ENCODE peak calls at places on chromosomes 6 and 20, in five cellular contexts. G, Q, A, F and U are unnamed samples.

GRCh38 chr6:76615395-76615794 is 542.9 kb upstream of the IMPG1 start:
- DNase-seq in Q (no peak), A (no peak), G (no peak), F (no peak), U (no peak)

GRCh38 chr20:35502352-35502751 is 27.1 kb downstream of the C20orf173 start:
- DNase-seq in F (no peak), Q (no peak), G (no peak), A (no peak), U (no peak)

GRCh38 chr20:25459111-25459830 is 51.8 kb downstream of the GINS1 start:
- DNase-seq in A (no peak), Q (no peak), G (no peak), F (no peak), U (no peak)

GRCh38 chr6:111450087-111450486 is 32.9 kb downstream of the REV3L start:
- DNase-seq in Q (no peak), F (no peak), G (no peak), A (no peak), U (no peak)

GRCh38 chr20:46243707-46244628 is 64.3 kb downstream of the CDH22 start:
- DNase-seq in G (no peak), F (no peak), A (peak; percentile 52), Q (no peak), U (peak; percentile 65)

GRCh38 chr20:58651823-58652605 is 931 bp downstream of the STX16 start:
- DNase-seq in G (peak; percentile 73), F (no peak), A (no peak), Q (no peak), U (no peak)

GRCh38 chr20:12976720-12977633 is 31.8 kb upstream of the SPTLC3 start:
- DNase-seq in G (no peak), Q (no peak), A (no peak), F (no peak), U (no peak)

GRCh38 chr20:45878076-45878731 is 2.8 kb upstream of the ZSWIM1 start:
- DNase-seq in A (no peak), F (no peak), G (no peak), Q (peak; percentile 40), U (no peak)

GRCh38 chr6:50842861-50843384 is 24.3 kb downstream of the TFAP2B start:
- DNase-seq in Q (no peak), G (peak; percentile 65), F (no peak), A (peak; percentile 37), U (no peak)

GRCh38 chr20:23401051-23401450 is 20.2 kb downstream of the NAPB start:
- DNase-seq in F (no peak), A (no peak), Q (no peak), G (no peak), U (no peak)

GRCh38 chr6:41058783-41059181 is 5.8 kb downstream of the APOBEC2 start:
- DNase-seq in G (no peak), A (no peak), F (no peak), Q (no peak), U (no peak)

GRCh38 chr20:61933481-61933950 is 132.2 kb downstream of the TAF4 start:
- DNase-seq in F (no peak), G (no peak), Q (no peak), A (peak; percentile 24), U (peak; percentile 6)

GRCh38 chr6:140237251-140237650 is 862.8 kb upstream of the CITED2 start:
- DNase-seq in F (no peak), Q (no peak), G (no peak), A (no peak), U (no peak)

GRCh38 chr6:41191569-41191968 is 9.4 kb downstream of the TREML2 start:
- DNase-seq in F (no peak), Q (no peak), A (peak; percentile 32), G (peak; percentile 63), U (no peak)

GRCh38 chr6:154410619-154411044 is 54.0 kb upstream of the IPCEF1 start:
- DNase-seq in A (no peak), F (no peak), Q (peak; percentile 92), G (no peak), U (no peak)

GRCh38 chr6:153595903-153596302 is 443.1 kb upstream of the OPRM1 start:
- DNase-seq in F (no peak), A (no peak), G (no peak), Q (no peak), U (no peak)

GRCh38 chr6:47335456-47335855 is 25.8 kb upstream of the TNFRSF21 start:
- DNase-seq in F (no peak), G (no peak), A (no peak), Q (no peak), U (no peak)

GRCh38 chr6:156109713-156110112 is 654.1 kb upstream of the NOX3 start:
- DNase-seq in F (no peak), Q (no peak), G (no peak), A (no peak), U (no peak)

GRCh38 chr6:142566628-142567396 is 265.0 kb downstream of the ADGRG6 start:
- DNase-seq in F (peak; percentile 53), G (peak; percentile 63), A (peak; percentile 59), Q (peak; percentile 61), U (peak; percentile 61)

GRCh38 chr20:38159539-38159938 is 5.5 kb downstream of the TGM2 start:
- DNase-seq in Q (no peak), G (no peak), F (no peak), A (no peak), U (no peak)

GRCh38 chr6:143514996-143515760 is 3.7 kb upstream of the FUCA2 start:
- DNase-seq in F (no peak), G (no peak), Q (no peak), A (no peak), U (no peak)

GRCh38 chr20:33499347-33499746 is 9.5 kb downstream of the CBFA2T2 start:
- DNase-seq in A (no peak), G (no peak), Q (no peak), F (no peak), U (no peak)

GRCh38 chr6:81204741-81205140 is 547.7 kb downstream of the TENT5A start:
- DNase-seq in F (no peak), G (peak; percentile 47), Q (no peak), A (no peak), U (no peak)

GRCh38 chr6:112247275-112247674 is 7.1 kb downstream of the LAMA4 start:
- DNase-seq in Q (no peak), A (no peak), G (no peak), F (no peak), U (no peak)

GRCh38 chr6:169930799-169931198 is 179.4 kb downstream of the ERMARD start:
- DNase-seq in A (no peak), Q (no peak), G (peak; percentile 30), F (no peak), U (no peak)

GRCh38 chr6:104936766-104937535 is 20.0 kb upstream of the LIN28B start:
- DNase-seq in Q (no peak), A (no peak), F (no peak), G (no peak), U (no peak)

GRCh38 chr6:104943781-104944180 is 13.1 kb upstream of the LIN28B start:
- DNase-seq in A (no peak), Q (no peak), F (no peak), G (peak; percentile 71), U (peak; percentile 47)

GRCh38 chr6:104941694-104942177 is 15.2 kb upstream of the LIN28B start:
- DNase-seq in A (no peak), F (no peak), G (peak; percentile 34), Q (no peak), U (no peak)

GRCh38 chr6:104940238-104940880 is 16.5 kb upstream of the LIN28B start:
- DNase-seq in A (peak; percentile 85), Q (no peak), G (peak; percentile 95), F (peak; percentile 71), U (peak; percentile 81)

DNA sequence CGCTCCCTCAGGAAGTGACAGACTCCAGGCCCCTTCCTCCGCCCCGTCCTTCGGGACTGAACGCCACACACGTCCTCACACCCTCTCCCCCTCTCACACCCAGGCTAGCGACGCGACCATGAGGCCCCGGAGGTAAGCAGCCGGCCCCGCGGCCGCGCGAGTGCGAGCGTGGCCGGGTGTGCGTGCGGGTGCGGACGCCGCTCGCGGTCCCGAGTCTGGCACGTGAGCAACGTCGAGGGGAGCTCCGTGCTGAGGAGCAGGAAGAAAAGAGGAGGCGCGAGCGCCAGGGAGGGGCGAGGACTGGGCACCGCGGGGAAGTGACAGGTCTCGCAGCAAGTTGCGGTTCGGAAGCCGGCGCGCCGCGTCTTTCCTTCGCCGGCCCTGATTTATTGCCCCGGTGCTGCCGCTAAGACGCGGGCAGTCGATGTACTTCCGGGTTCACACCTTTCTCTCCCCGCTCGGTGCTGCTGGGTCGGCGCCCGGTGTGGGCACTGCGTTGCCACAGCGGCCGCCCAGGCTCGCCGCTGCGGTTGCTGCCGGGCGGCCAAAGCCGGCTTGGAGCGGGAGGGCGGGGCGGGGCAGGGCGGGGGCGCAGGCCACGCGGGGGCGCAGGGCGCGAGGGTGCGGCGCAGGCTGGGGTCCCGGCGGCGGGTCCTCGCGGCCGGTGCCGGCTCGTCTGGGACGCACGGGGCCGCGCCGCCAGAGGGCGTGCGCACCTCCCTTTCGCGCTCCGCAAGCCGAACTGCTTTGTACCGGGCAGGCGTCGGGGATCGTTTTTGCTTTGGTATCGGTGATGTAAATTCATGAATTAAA is 15.8 kb upstream of the LIN28B start:
- DNase-seq in F (peak; percentile 79), Q (no peak), G (peak; percentile 94), A (peak; percentile 88), U (peak; percentile 89)
- TF ChIP-seq CTCF in F (peak; percentile 87), Q (peak; percentile 54), G (peak; percentile 72), A (peak; percentile 75), U (peak; percentile 68)

GRCh38 chr20:15491564-15491963 is 1081.7 kb downstream of the KIF16B start:
- DNase-seq in Q (no peak), G (peak; percentile 30), F (no peak), A (no peak), U (peak; percentile 8)
- TF ChIP-seq CTCF in Q (peak; percentile 40), G (peak; percentile 56), F (peak; percentile 41), A (no peak), U (peak; percentile 53)

GRCh38 chr6:30399390-30400058 is 54.6 kb downstream of the RPP21 start:
- DNase-seq in G (no peak), A (no peak), F (no peak), Q (no peak), U (no peak)

GRCh38 chr6:30394139-30394538 is 49.2 kb downstream of the RPP21 start:
- DNase-seq in A (no peak), F (no peak), Q (no peak), G (no peak), U (no peak)

GRCh38 chr6:30396833-30397479 is 52.0 kb downstream of the RPP21 start:
- DNase-seq in Q (peak; percentile 19), A (peak; percentile 93), F (peak; percentile 79), G (peak; percentile 94), U (peak; percentile 92)

GRCh38 chr6:30397697-30398096 is 52.7 kb downstream of the RPP21 start:
- DNase-seq in F (no peak), Q (no peak), G (peak; percentile 27), A (no peak), U (no peak)
- TF ChIP-seq CTCF in F (no peak), Q (no peak), G (peak; percentile 18), A (no peak), U (no peak)

GRCh38 chr20:63529180-63529860 is 7.9 kb downstream of the PTK6 start:
- DNase-seq in A (peak; percentile 16), F (peak; percentile 8), Q (no peak), G (no peak), U (no peak)
- TF ChIP-seq CTCF in A (no peak), F (no peak), Q (no peak), G (no peak), U (no peak)

DNA sequence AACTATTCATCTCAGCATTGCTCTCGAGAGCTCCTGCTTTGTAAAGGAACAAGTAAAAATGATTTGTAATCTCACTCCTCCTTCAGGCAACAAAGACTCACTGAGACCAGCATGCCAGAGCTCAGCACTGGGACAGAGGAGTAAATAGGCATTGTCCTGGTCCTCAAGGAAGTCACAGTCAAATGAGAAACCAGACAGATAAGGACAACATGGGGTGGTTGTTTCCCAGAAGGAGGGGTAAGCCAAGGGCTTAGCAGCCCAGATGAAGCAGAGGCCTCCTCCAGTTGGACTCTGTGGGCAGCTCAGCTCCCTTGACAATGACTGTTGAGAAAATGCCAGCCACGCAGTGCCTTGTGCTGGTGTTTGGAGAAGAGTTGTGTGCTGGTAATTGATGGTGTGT is 425.7 kb upstream of the CHD6 start:
- DNase-seq in Q (no peak), F (no peak), G (no peak), A (no peak), U (no peak)
- TF ChIP-seq CTCF in Q (no peak), F (no peak), G (no peak), A (no peak), U (no peak)